ENCODE peak calls at places on chromosomes 2 and 18, in ten cellular contexts. K is tibial artery, I is BJ, U is astrocyte of the spinal cord, E is uterus, Z is breast epithelium, D is HepG2, A is heart left ventricle, H is heart right ventricle, Q is suprapubic skin. P is an unnamed sample.

GRCh38 chr2:165773684-165774083 is 20.4 kb downstream of the GALNT3 start:
- DNase-seq in K (no peak), I (no peak), U (no peak), E (no peak), Z (no peak), D (no peak), A (no peak), H (no peak), Q (no peak), P (no peak)

GRCh38 chr2:10452334-10452733 is 4.2 kb upstream of the ODC1 start:
- DNase-seq in K (no peak), I (peak), U (peak), E (no peak), Z (peak), D (peak), A (no peak), H (no peak), Q (no peak), P (no peak)

GRCh38 chr2:225103737-225104141 is 61.5 kb upstream of the DOCK10 start:
- DNase-seq in K (no peak), I (peak), U (peak), E (no peak), Z (no peak), D (no peak), A (no peak), H (no peak), Q (no peak), P (no peak)

GRCh38 chr2:100577777-100578176 is 15.0 kb downstream of the PDCL3 start:
- DNase-seq in K (no peak), I (no peak), U (no peak), E (no peak), Z (no peak), D (no peak), A (no peak), H (no peak), Q (no peak), P (no peak)

GRCh38 chr2:95021847-95022246 is 3.7 kb upstream of the MAL start:
- DNase-seq in K (no peak), I (no peak), U (no peak), E (no peak), Z (no peak), D (no peak), A (no peak), H (no peak), Q (no peak), P (no peak)

GRCh38 chr2:227973241-227973640 is 101.8 kb downstream of the DAW1 start:
- DNase-seq in K (no peak), I (no peak), U (no peak), E (no peak), Z (no peak), D (no peak), A (no peak), H (no peak), Q (no peak), P (no peak)

GRCh38 chr2:27191107-27191829 is 20.6 kb upstream of the ATRAID start:
- DNase-seq in K (peak), I (no peak), U (peak), E (peak), Z (no peak), D (peak), A (no peak), H (no peak), Q (no peak), P (no peak)

GRCh38 chr2:234292205-234292954 is 204.5 kb downstream of the ARL4C start:
- DNase-seq in K (no peak), I (no peak), U (peak), E (no peak), Z (no peak), D (no peak), A (peak), H (no peak), Q (no peak), P (peak)

GRCh38 chr2:112582314-112582746 is 2.1 kb upstream of the CHCHD5 start:
- DNase-seq in K (no peak), I (no peak), U (peak), E (no peak), Z (no peak), D (peak), A (peak), H (no peak), Q (no peak), P (no peak)

GRCh38 chr2:32522770-32523169 is 105.1 kb upstream of the TTC27 start:
- DNase-seq in K (no peak), I (no peak), U (no peak), E (no peak), Z (no peak), D (no peak), A (no peak), H (no peak), Q (no peak), P (no peak)

GRCh38 chr2:8599421-8600242 is 82.2 kb upstream of the ID2 start:
- DNase-seq in K (no peak), I (no peak), U (no peak), E (no peak), Z (no peak), D (peak), A (no peak), H (no peak), Q (peak), P (no peak)

GRCh38 chr2:219362524-219363164 is 25.1 kb downstream of the DNPEP start:
- DNase-seq in K (peak), I (peak), U (peak), E (no peak), Z (no peak), D (no peak), A (peak), H (peak), Q (no peak), P (peak)

GRCh38 chr2:200728630-200729029 is 83.1 kb upstream of the BZW1 start:
- DNase-seq in K (no peak), I (no peak), U (peak), E (no peak), Z (no peak), D (no peak), A (no peak), H (no peak), Q (no peak), P (no peak)

GRCh38 chr2:173978447-173978846 is 13.3 kb upstream of the SP3 start:
- DNase-seq in K (no peak), I (no peak), U (no peak), E (no peak), Z (no peak), D (peak), A (no peak), H (no peak), Q (no peak), P (no peak)

GRCh38 chr18:77133920-77134496 is 1.4 kb upstream of the MBP start:
- DNase-seq in K (peak), I (no peak), U (no peak), E (no peak), Z (no peak), D (peak), A (peak), H (peak), Q (no peak), P (no peak)

GRCh38 chr2:164896634-164897033 is 55.0 kb upstream of the COBLL1 start:
- DNase-seq in K (no peak), I (no peak), U (peak), E (no peak), Z (no peak), D (peak), A (no peak), H (no peak), Q (no peak), P (no peak)

GRCh38 chr2:100406120-100406508 is 11.4 kb downstream of the CHST10 start:
- DNase-seq in K (no peak), I (no peak), U (no peak), E (no peak), Z (no peak), D (no peak), A (no peak), H (no peak), Q (no peak), P (no peak)

GRCh38 chr2:182048621-182049020 is 63.0 kb downstream of the PPP1R1C start:
- DNase-seq in K (no peak), I (no peak), U (no peak), E (no peak), Z (no peak), D (no peak), A (no peak), H (no peak), Q (no peak), P (no peak)

GRCh38 chr2:126513033-126513432 is 142.9 kb upstream of the GYPC start:
- DNase-seq in K (no peak), I (no peak), U (no peak), E (no peak), Z (no peak), D (no peak), A (no peak), H (no peak), Q (no peak), P (no peak)

GRCh38 chr2:30371772-30372373 is 75.2 kb upstream of the LCLAT1 start:
- DNase-seq in K (peak), I (no peak), U (no peak), E (no peak), Z (no peak), D (no peak), A (no peak), H (no peak), Q (no peak), P (no peak)

GRCh38 chr18:58455318-58455950 is 173.5 kb downstream of the ALPK2 start:
- DNase-seq in K (no peak), I (no peak), U (no peak), E (no peak), Z (no peak), D (no peak), A (no peak), H (peak), Q (no peak), P (no peak)

GRCh38 chr2:187504312-187504921 is 49.8 kb downstream of the TFPI start:
- DNase-seq in K (no peak), I (no peak), U (no peak), E (no peak), Z (no peak), D (no peak), A (no peak), H (no peak), Q (no peak), P (no peak)

GRCh38 chr2:140416577-140416976 is 1636.4 kb upstream of the NXPH2 start:
- DNase-seq in K (no peak), I (no peak), U (no peak), E (no peak), Z (no peak), D (no peak), A (no peak), H (no peak), Q (no peak), P (no peak)

GRCh38 chr2:39693275-39693674 is 27.6 kb downstream of the TMEM178A start:
- DNase-seq in K (no peak), I (no peak), U (no peak), E (no peak), Z (no peak), D (no peak), A (no peak), H (no peak), Q (no peak), P (no peak)

GRCh38 chr2:39697480-39697879 is 31.8 kb downstream of the TMEM178A start:
- DNase-seq in K (no peak), I (no peak), U (peak), E (no peak), Z (no peak), D (no peak), A (no peak), H (peak), Q (no peak), P (no peak)

GRCh38 chr2:39696072-39696471 is 30.4 kb downstream of the TMEM178A start:
- DNase-seq in K (no peak), I (peak), U (peak), E (no peak), Z (no peak), D (peak), A (no peak), H (no peak), Q (no peak), P (no peak)

GRCh38 chr2:39701137-39701536 is 35.4 kb downstream of the TMEM178A start:
- DNase-seq in K (no peak), I (no peak), U (no peak), E (no peak), Z (no peak), D (no peak), A (no peak), H (no peak), Q (no peak), P (no peak)

GRCh38 chr2:39696838-39697237 is 31.1 kb downstream of the TMEM178A start:
- DNase-seq in K (no peak), I (peak), U (peak), E (no peak), Z (no peak), D (peak), A (no peak), H (no peak), Q (no peak), P (no peak)
- TF ChIP-seq CTCF in K (peak), I (peak), U (peak), E (peak), Z (no peak), D (peak), A (peak), H (peak), Q (no peak), P (no peak)

DNA sequence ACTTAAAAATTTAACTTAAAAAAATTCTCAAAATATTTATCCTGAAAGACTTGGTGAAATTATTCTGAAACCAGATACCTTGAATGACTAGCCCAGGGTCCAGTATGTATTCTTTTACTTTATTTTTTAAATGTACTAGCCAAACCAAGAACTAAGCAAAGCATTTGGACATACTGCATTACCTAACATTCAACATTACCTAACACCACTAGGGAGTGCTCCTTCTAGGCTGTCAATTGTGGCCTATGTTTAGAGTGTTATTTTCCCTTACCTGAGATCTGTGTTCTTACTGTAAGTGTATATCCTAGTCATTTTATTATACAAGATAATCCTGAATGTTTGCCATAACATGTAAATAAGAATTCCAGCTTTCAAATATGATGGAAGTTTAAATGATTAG is 496.6 kb downstream of the PTPRM start:
- DNase-seq in K (no peak), I (no peak), U (no peak), E (no peak), Z (no peak), D (no peak), A (no peak), H (no peak), Q (no peak), P (no peak)
- H3K4me3 ChIP-seq in K (no peak), I (no peak), U (no peak), E (no peak), Z (no peak), D (no peak), A (no peak), H (no peak), Q (no peak), P (no peak)

GRCh38 chr2:42598656-42599267 is 30.3 kb downstream of the MTA3 start:
- DNase-seq in K (no peak), I (no peak), U (no peak), E (no peak), Z (no peak), D (no peak), A (no peak), H (no peak), Q (no peak), P (no peak)
- TF ChIP-seq CTCF in K (no peak), I (no peak), U (no peak), E (no peak), Z (no peak), D (no peak), A (no peak), H (no peak), Q (no peak), P (peak)

GRCh38 chr2:121697108-121697631 is 39.5 kb downstream of the NIFK start:
- DNase-seq in K (no peak), I (no peak), U (no peak), E (no peak), Z (no peak), D (no peak), A (no peak), H (no peak), Q (no peak), P (no peak)

GRCh38 chr2:121698318-121698930 is 38.3 kb downstream of the NIFK start:
- DNase-seq in K (no peak), I (no peak), U (no peak), E (no peak), Z (no peak), D (no peak), A (no peak), H (no peak), Q (no peak), P (no peak)

GRCh38 chr2:121695179-121695451 is 41.6 kb downstream of the NIFK start:
- DNase-seq in K (no peak), I (no peak), U (peak), E (no peak), Z (no peak), D (no peak), A (no peak), H (no peak), Q (no peak), P (no peak)

GRCh38 chr2:121696410-121696930 is 40.2 kb downstream of the NIFK start:
- DNase-seq in K (no peak), I (no peak), U (no peak), E (no peak), Z (no peak), D (no peak), A (no peak), H (no peak), Q (no peak), P (no peak)

GRCh38 chr2:121699421-121700328 is 37.0 kb downstream of the NIFK start:
- DNase-seq in K (no peak), I (no peak), U (peak), E (no peak), Z (peak), D (peak), A (peak), H (no peak), Q (peak), P (peak)
- H3K4me3 ChIP-seq in K (no peak), I (no peak), U (no peak), E (no peak), Z (no peak), D (peak), A (no peak), H (peak), Q (no peak), P (peak)